ENCODE peak calls at places on chromosomes 5 and 9, in six cellular contexts. I is pancreas, W is aorta, C is mammary epithelial cell, H is IMR-90, S is mucosa of descending colon. G is an unnamed sample. For H3K9me3, the result is how much of the 10 kb centered on the place peaks cover.

GRCh38 chr9:120344230-120344629 is 235.7 kb downstream of the CDK5RAP2 start:
- DNase-seq in I (no peak), W (no peak), C (peak), H (peak), S (no peak), G (no peak)

GRCh38 chr9:106298997-106299396 is 564.0 kb upstream of the ZNF462 start:
- DNase-seq in I (no peak), W (no peak), C (no peak), H (no peak), S (no peak), G (no peak)

GRCh38 chr9:21656776-21657637 is 145.4 kb upstream of the MTAP start:
- DNase-seq in I (no peak), W (no peak), C (peak), H (peak), S (no peak), G (no peak)

GRCh38 chr5:67771791-67772190 is 443.8 kb upstream of the PIK3R1 start:
- DNase-seq in I (no peak), W (no peak), C (no peak), H (no peak), S (no peak), G (no peak)

GRCh38 chr9:132160802-132161742 is 786 bp upstream of the NTNG2 start:
- DNase-seq in I (no peak), W (no peak), C (peak), H (peak), S (no peak), G (no peak)

GRCh38 chr9:95351051-95351450 is 33.5 kb upstream of the FANCC start:
- DNase-seq in I (no peak), W (no peak), C (no peak), H (no peak), S (no peak), G (no peak)

GRCh38 chr5:119896851-119897536 is 267.6 kb downstream of the FAM170A start:
- DNase-seq in I (no peak), W (no peak), C (no peak), H (no peak), S (no peak), G (no peak)

GRCh38 chr5:133427121-133427777 is 185.1 kb downstream of the FSTL4 start:
- DNase-seq in I (no peak), W (no peak), C (no peak), H (peak), S (no peak), G (no peak)

GRCh38 chr5:83044941-83045340 is 32.3 kb downstream of the TMEM167A start:
- DNase-seq in I (no peak), W (no peak), C (no peak), H (no peak), S (no peak), G (no peak)

GRCh38 chr5:181050016-181050415 is 9.9 kb downstream of the BTNL9 start:
- DNase-seq in I (no peak), W (no peak), C (no peak), H (no peak), S (no peak), G (no peak)

GRCh38 chr5:72470817-72471216 is 36.4 kb downstream of the ZNF366 start:
- DNase-seq in I (no peak), W (no peak), C (peak), H (peak), S (no peak), G (no peak)

GRCh38 chr9:32709871-32710270 is 73.5 kb upstream of the TMEM215 start:
- DNase-seq in I (no peak), W (no peak), C (no peak), H (no peak), S (no peak), G (no peak)

GRCh38 chr5:39517800-39518199 is 93.0 kb upstream of the DAB2 start:
- DNase-seq in I (no peak), W (no peak), C (peak), H (peak), S (no peak), G (no peak)

GRCh38 chr9:33407061-33407460 is 4.7 kb upstream of the AQP7 start:
- DNase-seq in I (no peak), W (no peak), C (no peak), H (no peak), S (no peak), G (no peak)

GRCh38 chr5:142929602-142930001 is 159.4 kb downstream of the ARHGAP26 start:
- DNase-seq in I (no peak), W (no peak), C (no peak), H (no peak), S (no peak), G (no peak)

GRCh38 chr9:87490907-87491306 is 6.8 kb upstream of the DAPK1 start:
- DNase-seq in I (no peak), W (no peak), C (no peak), H (no peak), S (no peak), G (no peak)

GRCh38 chr5:102863764-102864560 is 108.9 kb downstream of the PAM start:
- DNase-seq in I (no peak), W (no peak), C (no peak), H (peak), S (no peak), G (no peak)

GRCh38 chr5:21219255-21219654 is 1231.3 kb upstream of the CDH18 start:
- DNase-seq in I (no peak), W (no peak), C (peak), H (no peak), S (no peak), G (no peak)

GRCh38 chr5:115541586-115541985 is 3.0 kb downstream of the FEM1C start:
- DNase-seq in I (no peak), W (no peak), C (no peak), H (peak), S (no peak), G (no peak)

GRCh38 chr5:40383719-40384651 is 295.7 kb upstream of the PTGER4 start:
- DNase-seq in I (no peak), W (no peak), C (peak), H (peak), S (no peak), G (no peak)

GRCh38 chr9:37174247-37174646 is 53.9 kb downstream of the ZCCHC7 start:
- DNase-seq in I (no peak), W (no peak), C (no peak), H (peak), S (no peak), G (no peak)

GRCh38 chr5:54243483-54244080 is 66.8 kb downstream of the ARL15 start:
- DNase-seq in I (no peak), W (no peak), C (peak), H (peak), S (no peak), G (no peak)

GRCh38 chr9:34256104-34256503 is 73.0 kb downstream of the KIF24 start:
- DNase-seq in I (no peak), W (no peak), C (no peak), H (no peak), S (no peak), G (no peak)

GRCh38 chr5:38265546-38266179 is 7.3 kb downstream of the EGFLAM start:
- DNase-seq in I (peak), W (no peak), C (peak), H (peak), S (no peak), G (no peak)

GRCh38 chr9:120892748-120893584 is 16.0 kb upstream of the PHF19 start:
- DNase-seq in I (no peak), W (no peak), C (peak), H (peak), S (no peak), G (no peak)

GRCh38 chr9:89884356-89885083 is 279.7 kb downstream of the GADD45G start:
- DNase-seq in I (no peak), W (peak), C (no peak), H (no peak), S (no peak), G (no peak)

GRCh38 chr5:132459031-132459982 is 31.3 kb downstream of the IRF1 start:
- DNase-seq in I (no peak), W (no peak), C (no peak), H (peak), S (peak), G (no peak)

GRCh38 chr5:134136221-134136631 is 21.7 kb downstream of the TCF7 start:
- DNase-seq in I (no peak), W (peak), C (no peak), H (no peak), S (peak), G (no peak)

GRCh38 chr9:33159760-33160127 is 7.4 kb downstream of the B4GALT1 start:
- DNase-seq in I (no peak), W (no peak), C (peak), H (peak), S (peak), G (no peak)

GRCh38 chr5:182126-182525 is 9.2 kb upstream of the LRRC14B start:
- DNase-seq in I (no peak), W (no peak), C (no peak), H (no peak), S (no peak), G (peak)
- H3K4me3 ChIP-seq in I (no peak), W (no peak), C (no peak), H (no peak), S (no peak), G (no peak)

DNA sequence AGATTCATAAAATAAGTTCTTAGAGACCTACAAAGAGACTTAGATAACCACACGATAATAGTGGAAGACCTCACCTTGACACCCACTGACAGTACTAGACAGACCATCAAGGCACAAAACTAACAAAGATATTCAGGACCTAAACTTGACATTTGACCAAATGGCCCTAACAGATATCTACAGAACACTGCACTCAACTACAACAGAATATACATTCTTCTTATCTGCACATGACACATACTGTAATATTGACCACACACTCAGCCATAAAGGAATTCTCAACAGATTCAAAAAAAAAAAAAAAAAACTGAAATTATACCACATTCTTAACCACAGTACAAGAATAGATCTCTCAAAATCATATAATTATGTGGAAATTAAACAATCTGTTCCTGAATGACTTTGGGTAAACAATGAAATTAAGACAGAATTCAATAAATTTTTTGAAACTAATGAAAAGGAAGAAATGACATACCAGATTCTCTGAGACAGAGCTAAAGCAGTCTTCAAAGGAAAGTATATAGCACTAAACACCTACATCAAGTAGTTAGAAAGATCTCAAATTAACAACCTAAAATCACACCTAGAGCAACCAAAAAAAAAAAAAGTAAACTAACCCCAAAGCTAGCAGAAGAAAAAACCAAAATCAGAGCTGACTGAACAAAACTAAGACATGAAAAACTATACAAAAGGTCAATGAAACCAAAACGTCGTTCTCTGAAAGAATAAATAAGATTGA is 362.3 kb upstream of the POU5F2 start:
- DNase-seq in I (no peak), W (no peak), C (no peak), H (peak), S (no peak), G (no peak)
- H3K9me3 ChIP-seq in I (under half), W (under half), C (under half), H (under half), S (under half), G (under half)

GRCh38 chr5:151093476-151093889 is 12.6 kb upstream of the TNIP1 start:
- DNase-seq in I (no peak), W (no peak), C (peak), H (peak), S (no peak), G (no peak)
- H3K4me3 ChIP-seq in I (no peak), W (no peak), C (no peak), H (peak), S (no peak), G (no peak)

GRCh38 chr5:141363952-141364660 is at the start of gene PCDHGA5:
- DNase-seq in I (no peak), W (peak), C (no peak), H (peak), S (no peak), G (no peak)
- H3K9me3 ChIP-seq in I (under half), W (under half), C (under half), H (half or more), S (half or more), G (under half)

DNA sequence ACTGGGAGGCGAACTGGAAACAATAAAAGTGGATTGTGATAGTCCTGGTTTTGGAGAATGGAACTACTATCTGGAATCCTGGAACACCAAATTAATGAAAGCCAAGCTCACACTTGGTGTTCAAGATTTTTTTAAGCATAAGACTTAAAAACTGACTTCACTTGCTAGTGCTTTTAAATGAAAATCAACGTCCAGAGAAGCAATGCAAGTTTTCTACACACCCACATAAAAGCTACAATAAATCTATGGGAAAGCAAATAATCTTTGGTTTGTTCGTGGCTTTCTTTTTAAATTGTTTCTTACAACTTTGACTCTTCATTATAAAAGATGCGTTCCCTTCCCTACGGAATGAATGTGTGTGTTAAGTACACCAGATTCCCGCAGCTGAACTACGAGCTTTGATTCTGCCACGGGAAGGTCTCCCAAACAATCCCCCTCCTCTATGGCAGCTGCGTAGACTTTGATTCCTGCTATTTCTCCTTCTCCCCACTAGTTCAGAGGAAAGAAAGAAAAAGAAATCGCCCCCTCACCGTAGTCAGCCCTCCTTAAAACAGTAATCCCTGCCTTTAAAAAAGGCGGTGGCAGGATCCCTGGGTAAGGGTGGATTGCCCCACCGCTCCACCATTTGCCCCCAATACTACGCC is 1057.2 kb upstream of the DMAC1 start:
- DNase-seq in I (no peak), W (no peak), C (no peak), H (no peak), S (no peak), G (no peak)
- H3K4me3 ChIP-seq in I (peak), W (peak), C (no peak), H (peak), S (peak), G (peak)

DNA sequence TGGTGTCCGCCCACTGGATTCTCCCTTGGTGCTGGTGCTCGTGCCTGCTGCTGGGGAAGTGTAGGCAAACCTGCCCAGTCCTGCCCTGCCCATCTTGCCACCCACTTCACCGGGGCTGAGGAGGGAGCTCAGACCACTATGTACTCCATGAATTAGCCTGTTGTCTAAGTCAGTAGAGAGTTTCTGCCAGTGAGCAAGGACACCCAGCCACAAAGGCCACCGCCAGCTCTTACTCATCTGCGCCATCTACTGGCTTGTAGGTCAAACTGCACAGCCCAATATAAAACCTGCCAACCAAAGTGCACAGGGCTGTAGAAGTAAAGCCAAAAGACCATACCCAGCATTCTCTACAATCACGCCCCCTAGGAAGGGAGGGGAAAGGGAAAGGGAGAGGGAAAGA is 102.3 kb downstream of the GLIS3 start:
- DNase-seq in I (no peak), W (peak), C (peak), H (no peak), S (no peak), G (no peak)
- H3K9me3 ChIP-seq in I (under half), W (under half), C (under half), H (under half), S (under half), G (under half)

DNA sequence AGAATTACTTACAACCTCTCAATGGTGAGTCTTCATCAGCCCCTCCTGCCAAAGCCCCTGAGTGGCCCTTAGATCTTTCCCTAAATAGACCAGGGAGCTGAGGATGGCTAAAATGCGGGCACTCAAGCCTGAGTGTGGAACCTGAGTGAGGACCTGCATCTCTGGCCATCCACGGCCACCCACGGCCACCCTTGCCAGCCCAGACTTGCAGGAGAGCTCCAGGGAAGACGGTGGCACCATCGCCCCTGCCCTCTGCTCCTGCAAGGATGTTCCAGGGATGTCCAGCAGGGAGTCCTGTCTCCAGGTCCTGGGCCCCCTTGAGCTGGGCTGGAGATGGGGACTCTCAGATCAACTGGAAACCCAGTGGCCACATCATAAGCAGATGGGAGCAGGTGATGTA is 68.2 kb upstream of the OLFM1 start:
- DNase-seq in I (no peak), W (peak), C (no peak), H (no peak), S (no peak), G (peak)
- H3K4me3 ChIP-seq in I (no peak), W (no peak), C (no peak), H (no peak), S (no peak), G (no peak)

DNA sequence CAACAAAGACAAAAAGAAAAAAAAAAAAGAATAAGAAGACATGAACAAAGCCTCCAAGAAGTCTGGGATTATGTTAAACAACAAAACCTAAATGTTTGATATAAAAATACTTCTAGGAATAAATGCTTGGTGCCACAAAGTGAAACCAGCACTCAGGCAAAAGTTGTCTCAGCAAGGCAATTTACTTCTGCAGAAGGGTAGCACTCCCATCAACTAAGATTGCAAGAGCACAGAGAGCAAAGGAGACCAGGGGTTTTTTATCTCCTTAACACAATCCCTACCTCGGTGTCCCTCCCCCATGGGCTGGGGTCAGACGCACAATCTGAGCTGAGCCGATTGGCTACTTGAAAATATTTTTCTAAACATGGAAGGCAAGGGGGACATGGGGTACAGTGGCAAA is 381.3 kb upstream of the SLC24A2 start:
- DNase-seq in I (no peak), W (no peak), C (no peak), H (no peak), S (no peak), G (no peak)
- H3K9me3 ChIP-seq in I (under half), W (under half), C (under half), H (under half), S (under half), G (under half)

DNA sequence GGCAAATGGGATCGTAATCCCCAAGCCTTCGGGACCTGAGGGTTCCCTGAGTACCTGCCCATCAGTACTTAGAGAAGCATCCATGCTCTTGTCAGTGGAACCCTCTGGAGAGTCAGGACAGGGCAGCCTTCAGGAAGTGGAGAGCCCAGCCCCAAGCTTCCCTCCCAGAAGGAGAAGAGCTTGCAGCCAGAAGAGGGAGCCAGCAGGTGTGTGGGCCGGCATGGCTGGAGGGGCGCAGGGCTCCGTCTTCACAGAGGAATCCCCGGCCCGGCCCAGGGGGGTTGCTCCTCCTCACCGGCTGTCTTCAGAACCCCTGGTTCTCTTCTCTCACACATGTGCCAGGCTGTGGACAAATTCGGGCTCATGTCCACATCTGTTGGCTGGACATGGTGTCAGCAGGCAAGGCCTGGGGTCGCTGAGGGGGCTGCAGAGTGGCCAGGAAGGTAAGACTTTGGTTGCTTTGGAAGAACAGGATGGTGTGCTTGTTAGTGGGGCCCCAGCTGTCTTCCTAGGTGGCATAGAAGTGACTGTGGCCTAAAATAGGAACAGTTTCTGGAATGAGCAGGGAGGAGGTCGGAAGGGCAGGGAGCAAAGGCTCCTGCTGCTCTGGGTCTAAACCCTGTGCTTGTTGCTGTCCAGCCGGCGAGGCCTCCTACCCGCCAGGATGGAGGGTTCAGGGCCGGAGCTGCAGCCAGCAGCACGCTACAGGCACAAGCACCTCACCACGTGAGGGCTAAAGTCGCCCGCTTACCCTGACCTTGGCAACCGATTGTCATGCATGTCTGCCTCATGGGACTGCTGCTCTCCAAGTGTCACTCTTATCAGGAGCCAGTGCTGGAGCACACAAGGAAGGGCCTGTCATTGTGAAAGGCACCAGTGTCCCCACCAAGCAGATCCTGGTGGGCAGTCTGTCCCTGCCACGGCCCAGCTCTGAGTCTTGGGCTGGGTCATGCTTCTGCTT is 58.7 kb upstream of the RXRA start:
- DNase-seq in I (no peak), W (no peak), C (no peak), H (no peak), S (no peak), G (no peak)
- H3K4me3 ChIP-seq in I (no peak), W (no peak), C (no peak), H (no peak), S (no peak), G (no peak)

G was measured in kidney.